ENCODE peak calls at places on chromosomes 16 and 17, in nine cellular contexts. D is fibroblast of pulmonary artery, Z is chondrocyte, A is cardiac fibroblast, X is body of pancreas, T is MCF 10A, J is fibroblast of villous mesenchyme, S is A549, E is heart right ventricle. Q is an unnamed sample.

GRCh38 chr16:84308120-84308519 is 13.4 kb downstream of the WFDC1 start:
- DNase-seq in D (peak), Z (no peak), A (peak), X (peak), T (peak), J (peak), S (peak), E (peak), Q (no peak)

GRCh38 chr16:66270333-66270927 is 96.1 kb upstream of the CDH5 start:
- DNase-seq in D (peak), Z (no peak), A (peak), X (peak), T (peak), J (peak), S (peak), E (peak), Q (peak)

GRCh38 chr16:11350531-11351335 is 5.5 kb downstream of the RMI2 start:
- DNase-seq in D (peak), Z (no peak), A (peak), X (no peak), T (no peak), J (peak), S (no peak), E (no peak), Q (no peak)

GRCh38 chr17:21167303-21167702 is 40.5 kb downstream of the DHRS7B start:
- DNase-seq in D (peak), Z (no peak), A (peak), X (no peak), T (no peak), J (peak), S (no peak), E (no peak), Q (no peak)

GRCh38 chr17:81267390-81268067 is 27.6 kb downstream of the SLC38A10 start:
- DNase-seq in D (no peak), Z (no peak), A (no peak), X (no peak), T (no peak), J (no peak), S (no peak), E (no peak), Q (no peak)

GRCh38 chr16:67966549-67967182 is 1.8 kb downstream of the SLC12A4 start:
- DNase-seq in D (peak), Z (no peak), A (peak), X (no peak), T (peak), J (peak), S (peak), E (peak), Q (no peak)

GRCh38 chr17:31226373-31226772 is 70.7 kb downstream of the OMG start:
- DNase-seq in D (no peak), Z (no peak), A (no peak), X (no peak), T (no peak), J (no peak), S (no peak), E (no peak), Q (no peak)

GRCh38 chr17:73228748-73229236 is 32.9 kb downstream of the CPSF4L start:
- DNase-seq in D (peak), Z (no peak), A (peak), X (peak), T (peak), J (peak), S (peak), E (peak), Q (no peak)

GRCh38 chr17:44887971-44888955 is 11.0 kb downstream of the EFTUD2 start:
- DNase-seq in D (no peak), Z (no peak), A (no peak), X (no peak), T (no peak), J (no peak), S (no peak), E (no peak), Q (no peak)

GRCh38 chr16:77585852-77586251 is 136.5 kb upstream of the NUDT7 start:
- DNase-seq in D (peak), Z (no peak), A (peak), X (no peak), T (peak), J (no peak), S (peak), E (no peak), Q (no peak)

GRCh38 chr17:32954477-32954876 is 26.5 kb downstream of the TMEM98 start:
- DNase-seq in D (no peak), Z (no peak), A (no peak), X (peak), T (no peak), J (no peak), S (no peak), E (no peak), Q (no peak)

GRCh38 chr17:38443356-38444026 is 15.2 kb downstream of the ARHGAP23 start:
- DNase-seq in D (no peak), Z (no peak), A (no peak), X (no peak), T (no peak), J (no peak), S (no peak), E (no peak), Q (no peak)

GRCh38 chr16:52545157-52545543 is 1.8 kb downstream of the TOX3 start:
- DNase-seq in D (no peak), Z (no peak), A (no peak), X (no peak), T (no peak), J (no peak), S (no peak), E (no peak), Q (no peak)

GRCh38 chr17:43314582-43314981 is 80.8 kb upstream of the RNU2-1 start:
- DNase-seq in D (no peak), Z (no peak), A (no peak), X (no peak), T (no peak), J (no peak), S (no peak), E (no peak), Q (no peak)

GRCh38 chr17:79915850-79916430 is 76.7 kb upstream of the CBX4 start:
- DNase-seq in D (peak), Z (peak), A (peak), X (peak), T (peak), J (peak), S (peak), E (peak), Q (no peak)

GRCh38 chr17:63542218-63542545 is 8.1 kb upstream of the DCAF7 start:
- DNase-seq in D (no peak), Z (no peak), A (no peak), X (no peak), T (no peak), J (no peak), S (no peak), E (no peak), Q (no peak)

GRCh38 chr16:88649924-88650748 is 717 bp downstream of the CYBA start:
- DNase-seq in D (peak), Z (peak), A (peak), X (peak), T (no peak), J (peak), S (no peak), E (peak), Q (no peak)

GRCh38 chr16:86984975-86985655 is 332.1 kb downstream of the C16orf95 start:
- DNase-seq in D (no peak), Z (peak), A (no peak), X (no peak), T (no peak), J (no peak), S (no peak), E (peak), Q (no peak)

GRCh38 chr17:17959520-17960361 is 12.5 kb downstream of the TOM1L2 start:
- DNase-seq in D (peak), Z (no peak), A (peak), X (no peak), T (no peak), J (peak), S (peak), E (no peak), Q (no peak)

GRCh38 chr16:4936181-4936990 is 562 bp downstream of the PPL start:
- DNase-seq in D (no peak), Z (no peak), A (no peak), X (peak), T (peak), J (no peak), S (peak), E (peak), Q (peak)

DNA sequence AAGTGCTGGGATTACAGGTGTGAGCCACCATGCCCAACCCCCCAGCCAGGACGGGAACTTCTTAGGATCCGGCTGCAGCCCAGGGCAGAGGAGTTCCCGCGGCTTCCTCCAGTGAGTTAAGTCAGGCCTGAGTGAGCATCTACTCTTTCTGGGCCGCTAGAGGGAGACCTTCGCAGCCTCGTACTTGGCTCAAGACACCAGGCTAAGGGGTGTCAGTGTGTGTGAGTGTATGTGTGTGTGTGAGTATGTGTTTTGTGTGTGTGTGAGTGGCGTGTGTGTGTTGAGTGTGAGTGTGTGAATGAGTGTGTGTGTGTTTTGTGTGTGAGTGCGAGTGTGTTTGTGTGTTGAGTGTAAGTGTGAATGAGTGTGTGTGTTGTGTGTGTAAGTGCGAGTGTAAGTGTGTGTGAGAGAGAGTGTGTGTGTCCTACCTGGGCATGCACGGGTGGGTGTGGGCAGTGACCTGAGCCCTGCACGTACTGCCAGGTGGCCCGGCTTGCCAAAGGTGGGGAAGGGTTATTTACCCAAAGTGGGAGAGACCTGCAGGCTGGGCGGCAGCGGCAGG is 58.5 kb downstream of the TMEM235 start:
- DNase-seq in D (peak), Z (no peak), A (peak), X (peak), T (peak), J (peak), S (peak), E (peak), Q (no peak)
- TF ChIP-seq CTCF in D (peak), Z (peak), A (peak), X (peak), T (peak), J (peak), S (peak), E (peak), Q (peak)

GRCh38 chr16:85718682-85719081 is 29.9 kb upstream of the GINS2 start:
- DNase-seq in D (no peak), Z (no peak), A (no peak), X (no peak), T (peak), J (no peak), S (peak), E (no peak), Q (no peak)
- TF ChIP-seq CTCF in D (peak), Z (peak), A (peak), X (peak), T (peak), J (peak), S (peak), E (peak), Q (peak)

GRCh38 chr16:58345574-58346354 is 46.5 kb upstream of the GINS3 start:
- DNase-seq in D (peak), Z (no peak), A (peak), X (no peak), T (no peak), J (no peak), S (no peak), E (no peak), Q (no peak)
- TF ChIP-seq CTCF in D (peak), Z (peak), A (peak), X (no peak), T (peak), J (no peak), S (peak), E (peak), Q (peak)

GRCh38 chr16:12907670-12908233 is 6.4 kb downstream of the SHISA9 start:
- DNase-seq in D (no peak), Z (no peak), A (no peak), X (no peak), T (no peak), J (no peak), S (peak), E (no peak), Q (no peak)
- TF ChIP-seq CTCF in D (no peak), Z (peak), A (no peak), X (no peak), T (no peak), J (no peak), S (peak), E (no peak), Q (no peak)

DNA sequence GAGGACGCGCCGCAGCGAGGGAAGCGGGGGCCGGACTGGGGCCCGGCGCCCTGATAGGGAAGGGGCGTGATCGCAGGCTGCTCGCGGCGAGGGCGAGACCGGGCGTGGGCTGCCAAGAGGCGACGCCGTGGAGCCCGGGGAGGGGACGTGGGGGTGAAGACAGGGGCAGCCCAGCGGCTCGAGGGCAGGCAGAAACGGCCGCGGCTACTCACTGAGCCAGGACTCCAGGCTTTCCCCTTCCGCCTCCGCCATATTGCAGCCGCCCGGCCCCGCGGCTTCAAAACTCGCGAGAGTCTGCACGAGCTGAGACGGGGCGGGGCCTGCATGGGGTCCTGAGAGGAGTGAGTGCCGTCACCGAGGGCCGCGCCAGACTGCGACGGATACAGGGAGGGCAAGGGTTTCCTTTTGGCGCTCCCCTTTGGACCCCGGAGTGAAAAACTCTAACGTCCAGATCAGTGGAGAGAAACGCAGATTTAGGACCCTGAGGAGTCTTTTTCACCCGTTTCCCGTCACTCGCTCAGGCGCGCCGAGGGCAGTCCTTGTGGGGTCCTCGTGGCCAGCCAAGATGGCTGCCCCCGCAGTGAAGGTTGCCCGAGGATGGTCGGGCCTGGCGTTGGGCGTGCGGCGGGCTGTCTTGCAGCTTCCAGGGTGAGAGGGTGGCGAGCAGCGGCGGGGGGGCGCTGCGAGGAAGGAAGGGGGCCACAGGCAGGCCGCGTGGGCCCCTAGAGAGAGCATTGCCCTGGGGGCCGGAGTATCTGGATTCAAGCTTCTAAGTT is at the start of the genes GGA3 and MRPS7:
- DNase-seq in D (peak), Z (no peak), A (peak), X (peak), T (peak), J (peak), S (peak), E (peak), Q (peak)
- TF ChIP-seq CTCF in D (no peak), Z (no peak), A (no peak), X (no peak), T (no peak), J (no peak), S (no peak), E (no peak), Q (no peak)

GRCh38 chr17:48066656-48067055 is 18.5 kb downstream of the NFE2L1 start:
- DNase-seq in D (no peak), Z (no peak), A (no peak), X (no peak), T (no peak), J (no peak), S (no peak), E (no peak), Q (no peak)
- TF ChIP-seq CTCF in D (peak), Z (no peak), A (no peak), X (no peak), T (no peak), J (no peak), S (no peak), E (no peak), Q (no peak)

GRCh38 chr17:59558953-59559352 is 6.5 kb upstream of the DHX40 start:
- DNase-seq in D (peak), Z (no peak), A (peak), X (no peak), T (no peak), J (peak), S (no peak), E (no peak), Q (no peak)
- TF ChIP-seq CTCF in D (peak), Z (peak), A (peak), X (peak), T (peak), J (peak), S (peak), E (peak), Q (peak)

GRCh38 chr17:53186004-53186403 is 636.7 kb upstream of the KIF2B start:
- DNase-seq in D (no peak), Z (no peak), A (no peak), X (no peak), T (no peak), J (no peak), S (no peak), E (no peak), Q (no peak)
- TF ChIP-seq CTCF in D (no peak), Z (peak), A (no peak), X (no peak), T (no peak), J (no peak), S (no peak), E (no peak), Q (no peak)

GRCh38 chr17:30165960-30166359 is 49.3 kb downstream of the NSRP1 start:
- DNase-seq in D (no peak), Z (no peak), A (no peak), X (no peak), T (no peak), J (no peak), S (no peak), E (no peak), Q (no peak)
- TF ChIP-seq CTCF in D (no peak), Z (no peak), A (no peak), X (no peak), T (no peak), J (no peak), S (no peak), E (no peak), Q (no peak)

GRCh38 chr17:55734128-55734781 is 11.6 kb upstream of the TMEM100 start:
- DNase-seq in D (no peak), Z (no peak), A (peak), X (no peak), T (no peak), J (no peak), S (no peak), E (no peak), Q (no peak)

GRCh38 chr17:55737976-55738501 is 12.8 kb upstream of the PCTP start:
- DNase-seq in D (no peak), Z (no peak), A (no peak), X (no peak), T (no peak), J (no peak), S (no peak), E (no peak), Q (no peak)

GRCh38 chr17:55740515-55741352 is 10.1 kb upstream of the PCTP start:
- DNase-seq in D (no peak), Z (no peak), A (no peak), X (no peak), T (no peak), J (no peak), S (no peak), E (no peak), Q (no peak)

GRCh38 chr17:55731586-55732250 is 9.1 kb upstream of the TMEM100 start:
- DNase-seq in D (peak), Z (no peak), A (peak), X (peak), T (no peak), J (peak), S (no peak), E (peak), Q (no peak)

DNA sequence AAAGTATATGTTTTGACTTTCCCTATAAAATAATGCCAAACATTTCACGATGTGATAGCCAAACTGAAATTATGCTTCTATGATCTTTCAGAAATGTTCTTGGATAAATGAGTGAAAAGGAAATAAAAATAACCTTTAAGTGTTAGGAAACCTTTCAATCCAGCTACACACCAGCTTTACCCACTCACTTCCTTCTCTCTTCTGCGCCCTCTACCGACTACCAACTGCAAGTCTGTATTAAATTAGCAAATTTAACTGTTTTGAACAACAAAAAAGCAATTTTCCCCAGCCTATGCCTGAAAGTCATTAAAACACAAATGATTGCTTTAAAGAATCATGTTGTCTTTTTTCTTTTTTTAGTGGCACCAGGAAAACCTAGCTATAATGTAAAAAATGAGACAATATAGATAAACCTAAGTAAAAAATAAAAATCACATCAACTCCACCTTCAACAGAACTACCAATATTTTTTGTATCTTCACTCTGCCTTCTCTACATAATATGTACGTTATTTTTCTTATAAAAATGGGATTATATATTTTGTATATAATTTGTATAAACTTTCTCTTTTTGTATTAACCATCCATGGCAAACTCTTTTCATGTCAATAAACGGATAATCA is 13.2 kb upstream of the TMEM100 start:
- DNase-seq in D (peak), Z (no peak), A (peak), X (peak), T (peak), J (peak), S (peak), E (no peak), Q (no peak)
- TF ChIP-seq CTCF in D (peak), Z (peak), A (peak), X (peak), T (peak), J (peak), S (peak), E (peak), Q (peak)